ENCODE peak calls at places on chromosome 1, in nine cellular contexts. G is breast epithelium, R is transverse colon, U is stomach, K is K562, W is H1, J is esophagus muscularis mucosa, Q is prostate gland, I is GM12878. X is an unnamed sample.
A peak's percentile ranks its signal among the peaks of the same experiment; 100 is the strongest.

GRCh38 chr1:43856188-43856587 is 77.4 kb upstream of the ARTN start:
- DNase-seq in R (no peak), G (no peak), J (no peak), Q (no peak), U (no peak), K (no peak), W (no peak), I (no peak), X (no peak)

GRCh38 chr1:78348526-78349284 is 142.1 kb upstream of the PTGFR start:
- DNase-seq in G (no peak), J (no peak), Q (no peak), U (no peak), I (no peak), R (no peak), W (no peak), K (no peak), X (no peak)

GRCh38 chr1:112618114-112618720 is 724 bp downstream of the ST7L start:
- DNase-seq in R (no peak), U (no peak), J (no peak), G (no peak), Q (no peak), W (no peak), K (no peak), I (no peak), X (peak; percentile 64)

GRCh38 chr1:87449348-87449963 is 120.8 kb downstream of the LMO4 start:
- DNase-seq in K (no peak), Q (peak; percentile 14), W (no peak), I (peak; percentile 98), R (peak; percentile 70), J (no peak), U (peak; percentile 85), G (peak; percentile 39), X (no peak)

GRCh38 chr1:83515566-83516169 is 483.3 kb downstream of the TTLL7 start:
- DNase-seq in W (no peak), K (no peak), I (no peak), U (no peak), G (no peak), R (no peak), Q (no peak), J (no peak), X (no peak)

GRCh38 chr1:213446496-213446895 is 395.5 kb downstream of the RPS6KC1 start:
- DNase-seq in W (no peak), J (peak; percentile 31), R (no peak), I (no peak), Q (no peak), U (no peak), G (no peak), K (no peak), X (no peak)

GRCh38 chr1:62870148-62870547 is 86.2 kb downstream of the ATG4C start:
- DNase-seq in U (no peak), K (no peak), R (no peak), W (no peak), G (no peak), J (no peak), Q (no peak), I (no peak), X (no peak)

GRCh38 chr1:2548068-2548589 is 8.0 kb upstream of the TNFRSF14 start:
- DNase-seq in W (peak; percentile 94), K (peak; percentile 78), I (peak; percentile 50), Q (peak; percentile 86), J (no peak), G (peak; percentile 82), R (peak; percentile 94), U (peak; percentile 90), X (peak; percentile 58)

GRCh38 chr1:38194486-38194885 is 147.9 kb upstream of the POU3F1 start:
- DNase-seq in G (no peak), J (no peak), W (no peak), Q (peak; percentile 42), K (no peak), I (no peak), U (no peak), R (no peak), X (no peak)

GRCh38 chr1:116915182-116915611 is 5.5 kb downstream of the PTGFRN start:
- DNase-seq in R (peak; percentile 77), J (no peak), I (no peak), K (no peak), G (no peak), Q (peak; percentile 22), U (peak; percentile 69), W (no peak), X (no peak)

GRCh38 chr1:151811181-151811580 is 6.0 kb upstream of the LINGO4 start:
- DNase-seq in U (no peak), Q (no peak), K (no peak), R (no peak), W (no peak), G (no peak), J (no peak), I (no peak), X (no peak)

DNA sequence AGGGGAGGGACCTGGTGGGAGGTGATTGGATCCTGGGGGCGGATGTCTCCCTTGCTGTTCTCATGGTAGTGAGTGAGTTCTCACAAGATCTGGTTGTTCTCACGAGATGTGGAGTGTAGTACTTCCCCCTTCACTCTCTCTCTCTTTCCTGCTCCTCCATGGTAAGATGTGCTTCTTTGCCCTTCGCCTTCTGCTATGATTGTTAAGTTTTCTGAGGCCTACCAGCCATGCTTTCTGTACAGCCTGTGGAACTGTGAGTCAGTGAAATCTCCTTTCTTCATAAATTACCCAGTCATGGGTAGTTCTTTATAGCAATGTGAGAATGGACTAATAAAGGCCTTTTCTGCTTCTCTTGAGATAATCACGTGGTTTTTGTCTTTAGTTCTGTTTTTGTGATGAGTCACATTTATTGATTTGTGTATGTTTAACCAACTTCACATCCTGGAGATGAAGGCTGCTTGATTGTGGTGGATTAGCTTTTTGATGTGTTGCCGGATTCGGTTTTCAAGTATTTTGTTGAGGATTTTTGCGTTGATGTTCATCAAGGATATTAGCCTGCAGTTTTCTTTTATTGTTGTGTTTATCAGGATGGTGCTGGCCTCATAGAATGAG is 45.5 kb downstream of the RABGAP1L start:
- DNase-seq in I (no peak), G (no peak), Q (no peak), J (no peak), U (no peak), W (no peak), R (no peak), K (no peak), X (no peak)
- TF ChIP-seq POLR2A in I (no peak), G (no peak), Q (no peak), J (no peak), U (no peak), W (no peak), R (no peak), K (peak; percentile 77), X (no peak)

GRCh38 chr1:244322181-244322580 is 129.5 kb downstream of the ADSS2 start:
- DNase-seq in R (no peak), G (no peak), I (no peak), Q (no peak), U (no peak), K (no peak), J (no peak), W (no peak), X (no peak)

GRCh38 chr1:244324176-244324883 is 127.4 kb downstream of the ADSS2 start:
- DNase-seq in U (no peak), R (no peak), I (no peak), G (no peak), J (no peak), K (no peak), Q (no peak), W (no peak), X (peak; percentile 20)

GRCh38 chr1:244325056-244325764 is 126.5 kb downstream of the ADSS2 start:
- DNase-seq in K (no peak), I (peak; percentile 71), R (no peak), J (no peak), G (peak; percentile 32), U (peak; percentile 43), Q (no peak), W (no peak), X (peak; percentile 77)

GRCh38 chr1:244319283-244320132 is 132.2 kb downstream of the ADSS2 start:
- DNase-seq in Q (no peak), W (no peak), J (no peak), I (peak; percentile 84), U (no peak), R (no peak), G (no peak), K (no peak), X (no peak)

GRCh38 chr1:244322791-244323521 is 128.8 kb downstream of the ADSS2 start:
- DNase-seq in U (peak; percentile 49), Q (peak; percentile 81), K (peak; percentile 63), J (no peak), I (no peak), W (no peak), R (no peak), G (peak; percentile 64), X (peak; percentile 99)
- TF ChIP-seq POLR2AphosphoS5 in U (peak; percentile 58), Q (peak; percentile 90), K (no peak), J (peak; percentile 56), I (no peak), W (no peak), R (no peak), G (peak; percentile 59), X (peak; percentile 65)

DNA sequence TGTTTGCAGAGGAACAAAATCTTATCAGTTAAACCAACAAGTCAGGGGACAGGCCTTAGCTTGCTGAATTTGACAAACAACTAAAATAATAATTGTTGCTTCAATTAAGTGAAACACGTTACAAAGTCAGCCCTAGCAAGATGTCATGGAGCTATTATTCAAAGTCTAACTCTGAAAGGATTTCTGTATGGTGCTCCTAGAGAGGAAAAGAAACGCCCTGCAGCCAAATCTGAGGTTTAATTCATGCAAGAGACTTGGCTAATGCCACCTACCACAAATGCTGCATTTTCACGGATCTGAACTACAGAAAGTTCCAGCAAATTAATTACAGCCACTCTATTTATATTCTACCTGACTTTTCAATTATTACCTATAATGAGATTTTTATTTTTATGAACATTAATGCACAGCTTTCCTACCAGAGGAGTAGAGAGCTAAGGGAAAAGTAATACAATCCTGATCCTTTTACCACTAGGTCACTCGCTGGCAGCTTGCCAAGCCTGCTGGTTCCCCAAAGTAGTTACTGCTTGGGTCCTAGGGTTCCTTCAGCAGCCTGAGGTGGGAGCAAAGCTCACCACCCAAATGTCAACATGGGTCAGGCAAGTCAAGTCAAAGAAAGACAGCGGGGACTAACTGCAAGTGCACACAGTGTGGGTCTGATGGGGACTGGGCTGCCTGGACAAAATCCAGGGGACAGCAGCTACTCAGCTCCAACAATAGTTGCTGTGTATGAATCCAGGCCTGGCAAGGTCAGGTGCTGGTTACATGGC is 8.5 kb downstream of the COLGALT2 start:
- DNase-seq in K (no peak), J (no peak), U (no peak), W (no peak), I (no peak), Q (peak; percentile 9), R (no peak), G (no peak), X (no peak)
- TF ChIP-seq CTCF in K (peak; percentile 7), J (no peak), U (no peak), W (no peak), I (no peak), Q (no peak), R (no peak), G (no peak), X (no peak)

DNA sequence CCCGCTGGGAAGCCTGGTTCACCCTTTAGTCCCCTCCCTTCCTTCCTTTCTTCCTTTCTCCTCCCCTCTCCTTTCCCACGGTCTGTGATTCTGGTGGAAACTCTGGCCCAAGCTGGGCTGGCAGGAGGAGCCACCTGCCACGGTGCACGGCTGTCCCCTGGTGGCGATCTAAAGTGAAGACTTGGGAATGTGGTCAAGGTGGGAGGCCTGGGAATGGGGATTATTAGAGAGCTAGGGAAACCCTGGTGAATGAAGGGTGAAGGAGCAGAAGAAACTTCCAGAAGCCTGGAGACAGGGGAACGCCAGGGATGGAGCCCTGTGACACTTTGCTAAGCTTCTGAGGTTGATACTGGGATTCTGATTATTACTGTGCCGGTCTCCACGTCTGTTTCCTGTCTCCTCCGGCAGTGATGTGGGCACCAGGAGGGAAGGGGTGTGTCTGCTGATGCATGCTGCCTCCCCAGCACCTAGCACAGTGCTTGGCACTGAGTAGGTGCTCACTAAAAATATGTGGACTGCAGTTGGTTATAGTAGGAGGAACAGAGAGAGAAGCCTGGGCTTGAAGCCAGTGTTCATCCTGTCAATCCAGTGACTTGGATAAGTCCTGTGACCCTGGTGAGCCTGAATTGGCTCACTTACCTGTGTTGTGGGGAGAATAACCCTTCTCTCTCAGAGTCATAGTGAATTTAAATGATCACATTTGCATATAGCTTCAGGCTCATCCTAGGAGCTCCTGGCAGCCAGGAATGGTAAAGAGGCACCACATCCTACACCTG is 71.2 kb upstream of the NBPF3 start:
- DNase-seq in R (peak; percentile 84), K (peak; percentile 81), J (peak; percentile 95), U (peak; percentile 82), G (peak; percentile 64), Q (peak; percentile 66), I (no peak), W (peak; percentile 85), X (peak; percentile 92)
- TF ChIP-seq POLR2A in R (no peak), K (no peak), J (no peak), U (no peak), G (no peak), Q (no peak), I (no peak), W (no peak), X (no peak)